ENCODE peak calls at places on chromosome 22, in eight cellular contexts. D, H, X, C, V, Q, B and F are unnamed samples.
A peak's percentile ranks its signal among the peaks of the same experiment; 100 is the strongest.

GRCh38 chr22:19828035-19828401 is 26.7 kb downstream of the GNB1L start:
- DNase-seq in Q (no peak), B (no peak), X (no peak), D (no peak), C (no peak), H (no peak), V (no peak), F (no peak)

GRCh38 chr22:32917577-32918375 is 116.3 kb downstream of the TIMP3 start:
- DNase-seq in B (peak; percentile 33), X (no peak), H (no peak), Q (no peak), C (peak; percentile 6), V (no peak), D (no peak), F (no peak)

GRCh38 chr22:28103596-28103995 is 184.5 kb upstream of the PITPNB start:
- DNase-seq in Q (no peak), X (no peak), H (no peak), C (no peak), V (no peak), D (no peak), B (no peak), F (no peak)

GRCh38 chr22:33519140-33519973 is 400.9 kb downstream of the LARGE1 start:
- DNase-seq in D (peak; percentile 84), H (no peak), B (peak; percentile 79), V (peak; percentile 55), C (peak; percentile 78), X (peak; percentile 67), Q (no peak), F (peak; percentile 56)

GRCh38 chr22:17501679-17502285 is 61.5 kb upstream of the SLC25A18 start:
- DNase-seq in V (peak; percentile 33), C (peak; percentile 67), D (peak; percentile 81), B (peak; percentile 76), Q (peak; percentile 30), H (no peak), X (peak; percentile 55), F (peak; percentile 59)

GRCh38 chr22:19394274-19395050 is 37.1 kb downstream of the HIRA start:
- DNase-seq in Q (no peak), C (no peak), H (no peak), X (peak; percentile 25), D (no peak), B (no peak), V (no peak), F (no peak)

GRCh38 chr22:20427945-20428417 is 9.6 kb downstream of the SCARF2 start:
- DNase-seq in D (no peak), H (peak; percentile 16), V (no peak), X (no peak), C (no peak), Q (no peak), B (no peak), F (no peak)

GRCh38 chr22:32378703-32379272 is 21.1 kb downstream of the RFPL3 start:
- DNase-seq in X (peak; percentile 91), C (peak; percentile 85), H (no peak), D (peak; percentile 93), B (peak; percentile 38), Q (no peak), V (peak; percentile 70), F (peak; percentile 59)

GRCh38 chr22:31754813-31755212 is 994 bp downstream of the DEPDC5 start:
- DNase-seq in Q (no peak), B (no peak), X (no peak), D (no peak), H (no peak), V (no peak), C (no peak), F (no peak)

GRCh38 chr22:20290578-20291248 is 22.6 kb upstream of the RTN4R start:
- DNase-seq in Q (no peak), V (no peak), X (no peak), D (no peak), C (no peak), B (no peak), H (no peak), F (no peak)

GRCh38 chr22:48947636-48948035 is 880.0 kb downstream of the BRD1 start:
- DNase-seq in Q (no peak), H (peak; percentile 19), X (no peak), V (no peak), D (no peak), B (no peak), C (no peak), F (no peak)

GRCh38 chr22:50298937-50299656 is 8.3 kb downstream of the PLXNB2 start:
- DNase-seq in V (no peak), C (peak; percentile 56), H (no peak), D (peak; percentile 60), B (peak; percentile 70), X (peak; percentile 69), Q (no peak), F (no peak)

GRCh38 chr22:50000587-50001387 is 11.8 kb downstream of the IL17REL start:
- DNase-seq in D (no peak), B (no peak), V (no peak), C (no peak), Q (no peak), H (peak; percentile 62), X (peak; percentile 47), F (no peak)

GRCh38 chr22:48703265-48703941 is 1124.3 kb downstream of the BRD1 start:
- DNase-seq in D (no peak), H (peak; percentile 71), C (no peak), V (no peak), X (no peak), Q (no peak), B (no peak), F (no peak)

GRCh38 chr22:48563966-48564330 is 1263.7 kb downstream of the BRD1 start:
- DNase-seq in X (no peak), D (no peak), H (no peak), V (no peak), B (no peak), Q (no peak), C (no peak), F (no peak)

GRCh38 chr22:19875531-19876313 is 21.0 kb upstream of the GNB1L start:
- DNase-seq in C (peak; percentile 1), H (peak; percentile 60), D (no peak), B (no peak), Q (no peak), X (peak; percentile 37), V (no peak), F (no peak)

GRCh38 chr22:30289126-30289979 is at the start of gene CASTOR1:
- DNase-seq in Q (peak; percentile 91), B (peak; percentile 99), C (peak; percentile 99), D (peak; percentile 100), H (peak; percentile 99), V (peak; percentile 94), X (peak; percentile 99), F (peak; percentile 96)

GRCh38 chr22:30288414-30289125 is 735 bp downstream of the CASTOR1 start:
- DNase-seq in C (peak; percentile 24), X (peak; percentile 59), D (no peak), V (no peak), H (peak; percentile 66), B (no peak), Q (no peak), F (no peak)

GRCh38 chr22:30290318-30290678 is 993 bp upstream of the CASTOR1 start:
- DNase-seq in D (no peak), Q (no peak), X (peak; percentile 53), V (no peak), B (no peak), C (no peak), H (no peak), F (no peak)

GRCh38 chr22:30290679-30291333 is 1.5 kb upstream of the CASTOR1 start:
- DNase-seq in B (peak; percentile 79), C (peak; percentile 48), H (peak; percentile 91), Q (no peak), X (peak; percentile 73), V (no peak), D (peak; percentile 41), F (no peak)

DNA sequence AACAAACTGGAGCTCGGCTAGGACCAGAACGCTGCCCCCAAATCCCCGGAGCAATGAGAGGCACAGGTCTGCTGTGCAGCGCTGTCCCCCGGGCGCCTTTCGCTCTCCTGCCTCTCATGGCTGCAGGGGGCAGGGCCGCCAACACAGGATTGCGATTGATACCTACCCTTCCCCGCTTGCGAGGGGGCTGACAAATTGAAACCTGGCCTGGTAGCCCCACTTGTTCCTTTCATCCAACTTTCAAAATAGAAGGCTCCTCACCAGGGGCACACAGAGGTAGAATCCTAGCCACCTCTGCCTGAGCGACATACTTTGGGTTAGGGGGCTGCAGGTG is 642 bp upstream of the CASTOR1 start:
- DNase-seq in D (peak; percentile 75), B (no peak), X (no peak), H (no peak), Q (no peak), V (no peak), C (no peak), F (no peak)
- H3K36me3 ChIP-seq in D (no peaks in the 10 kb centered on the region), B (no peaks in the 10 kb centered on the region), X (peaks cover 12% of the 10 kb centered on the region), H (peaks cover 39% of the 10 kb centered on the region), Q (peaks cover 23% of the 10 kb centered on the region), V (no peaks in the 10 kb centered on the region), C (no peaks in the 10 kb centered on the region), F (peaks cover 4% of the 10 kb centered on the region)

DNA sequence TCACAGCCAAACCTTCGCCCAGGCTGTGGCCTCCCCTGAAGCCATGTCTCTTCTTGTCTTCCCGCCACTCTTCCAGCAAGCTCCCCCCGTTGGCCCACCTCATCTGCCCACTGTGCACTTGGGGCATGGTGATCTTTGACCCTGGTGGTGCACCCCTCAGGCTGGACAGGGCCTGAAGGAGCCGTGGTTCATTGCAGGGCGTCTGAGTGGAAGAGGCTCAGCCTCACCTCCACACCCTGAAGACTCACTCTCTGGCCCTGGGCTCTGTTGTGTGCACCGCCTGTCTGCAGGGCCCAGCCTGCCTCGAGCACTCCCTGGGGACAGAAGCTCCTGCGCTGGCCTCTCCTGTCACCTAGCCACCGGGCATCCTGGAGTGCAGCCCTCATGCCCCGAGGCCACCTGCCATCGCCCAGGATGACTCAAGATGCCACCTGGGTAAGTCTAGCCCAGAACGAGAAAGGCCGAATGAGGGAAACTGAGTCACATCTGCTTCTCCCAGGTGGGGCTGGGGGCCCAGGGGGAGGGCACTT is 40.8 kb upstream of the PPARA start:
- DNase-seq in C (no peak), H (no peak), B (no peak), X (no peak), Q (no peak), V (no peak), D (no peak), F (no peak)
- H3K4me1 ChIP-seq in C (peaks cover 13% of the 10 kb centered on the region), H (peaks cover 70% of the 10 kb centered on the region), B (peaks cover 23% of the 10 kb centered on the region), X (no peaks in the 10 kb centered on the region), Q (no peaks in the 10 kb centered on the region), V (peaks cover 7% of the 10 kb centered on the region), D (no peaks in the 10 kb centered on the region), F (peaks cover 16% of the 10 kb centered on the region)

DNA sequence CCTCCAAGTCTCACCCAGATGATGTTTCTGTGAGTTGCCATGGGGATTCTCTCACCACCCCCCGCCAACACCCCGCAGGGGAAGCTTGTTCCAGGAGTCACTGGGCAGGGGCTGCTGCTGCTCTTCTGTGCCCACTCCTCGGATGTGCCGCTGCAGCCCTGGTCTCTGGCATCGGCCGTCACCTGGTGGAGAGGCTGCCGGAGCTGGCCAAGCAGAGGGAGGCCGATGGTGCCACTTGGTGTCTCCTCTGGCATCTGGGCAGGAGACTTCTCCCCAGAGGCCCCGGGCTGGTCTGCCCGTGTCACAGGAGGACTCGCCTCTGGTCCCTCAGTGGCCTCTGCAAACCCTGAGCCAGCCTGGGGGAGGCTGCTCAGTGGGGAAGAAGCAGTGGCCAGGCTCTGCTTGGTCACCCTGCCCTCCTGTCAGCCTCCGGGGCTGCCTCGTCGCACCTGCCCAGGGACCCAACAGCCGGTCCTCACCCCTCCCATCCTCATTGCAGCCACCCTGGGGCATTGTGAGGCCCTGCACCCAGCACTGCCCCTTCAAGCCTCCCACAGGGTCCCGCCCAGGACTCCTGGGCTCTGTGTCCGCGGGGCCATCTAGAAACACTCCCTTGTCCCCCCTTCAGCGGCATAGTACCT is 420 bp upstream of the ADORA2A start:
- DNase-seq in C (no peak), H (no peak), X (no peak), D (no peak), V (no peak), B (no peak), Q (peak; percentile 45), F (no peak)
- H3K36me3 ChIP-seq in C (no peaks in the 10 kb centered on the region), H (no peaks in the 10 kb centered on the region), X (no peaks in the 10 kb centered on the region), D (no peaks in the 10 kb centered on the region), V (no peaks in the 10 kb centered on the region), B (no peaks in the 10 kb centered on the region), Q (no peaks in the 10 kb centered on the region), F (no peaks in the 10 kb centered on the region)

GRCh38 chr22:41925783-41926460 is 684 bp downstream of the TNFRSF13C start:
- DNase-seq in B (peak; percentile 82), V (no peak), H (peak; percentile 81), Q (peak; percentile 85), D (peak; percentile 89), C (peak; percentile 87), X (peak; percentile 95), F (peak; percentile 50)
- H3K4me1 ChIP-seq in B (peaks cover 10% of the 10 kb centered on the region), V (peaks cover 12% of the 10 kb centered on the region), H (peaks cover 5% of the 10 kb centered on the region), Q (peaks cover 18% of the 10 kb centered on the region), D (peaks cover under 1% of the 10 kb centered on the region), C (peaks cover 12% of the 10 kb centered on the region), X (no peaks in the 10 kb centered on the region), F (peaks cover 2% of the 10 kb centered on the region)